ENCODE peak calls at places on chromosomes 1 and 21, in five cellular contexts. One of them, this sample, is unnamed. For H3K79me1, the result is how much of the 10 kb centered on the place peaks cover.

GRCh38 chr1:99546432-99547416 is 99.2 kb upstream of the PALMD start:
- DNase-seq in H1: no peak
- DNase-seq in trophoblast cell: no peak
- DNase-seq in neuronal stem cell: no peak
- DNase-seq in mesenchymal stem cell: peak
- DNase-seq in this sample: no peak

GRCh38 chr1:109112652-109113285 is 1.1 kb upstream of the ELAPOR1 start:
- DNase-seq in neuronal stem cell: peak
- DNase-seq in mesenchymal stem cell: peak
- DNase-seq in H1: peak
- DNase-seq in trophoblast cell: peak
- DNase-seq in this sample: peak

GRCh38 chr1:107344268-107344667 is 203.4 kb downstream of the NTNG1 start:
- DNase-seq in neuronal stem cell: no peak
- DNase-seq in trophoblast cell: no peak
- DNase-seq in H1: no peak
- DNase-seq in mesenchymal stem cell: no peak
- DNase-seq in this sample: no peak

GRCh38 chr1:238404506-238404905 is 513.8 kb upstream of the ZP4 start:
- DNase-seq in trophoblast cell: no peak
- DNase-seq in neuronal stem cell: no peak
- DNase-seq in H1: no peak
- DNase-seq in mesenchymal stem cell: peak
- DNase-seq in this sample: no peak

GRCh38 chr1:218676991-218677390 is 331.9 kb downstream of the TGFB2 start:
- DNase-seq in H1: no peak
- DNase-seq in trophoblast cell: no peak
- DNase-seq in neuronal stem cell: peak
- DNase-seq in mesenchymal stem cell: no peak
- DNase-seq in this sample: no peak

GRCh38 chr1:109361649-109362048 is 36.1 kb downstream of the SORT1 start:
- DNase-seq in neuronal stem cell: no peak
- DNase-seq in mesenchymal stem cell: peak
- DNase-seq in H1: no peak
- DNase-seq in trophoblast cell: no peak
- DNase-seq in this sample: no peak

GRCh38 chr1:48469616-48470500 is 2.1 kb downstream of the SPATA6 start:
- DNase-seq in neuronal stem cell: no peak
- DNase-seq in mesenchymal stem cell: peak
- DNase-seq in H1: no peak
- DNase-seq in trophoblast cell: peak
- DNase-seq in this sample: no peak

GRCh38 chr1:31396633-31397351 is 16.2 kb upstream of the SERINC2 start:
- DNase-seq in neuronal stem cell: no peak
- DNase-seq in mesenchymal stem cell: peak
- DNase-seq in trophoblast cell: no peak
- DNase-seq in H1: no peak
- DNase-seq in this sample: no peak

GRCh38 chr1:75725256-75725655 is 747 bp downstream of the ACADM start:
- DNase-seq in trophoblast cell: no peak
- DNase-seq in H1: no peak
- DNase-seq in mesenchymal stem cell: peak
- DNase-seq in neuronal stem cell: no peak
- DNase-seq in this sample: no peak

GRCh38 chr1:174407705-174408104 is 40.1 kb upstream of the GPR52 start:
- DNase-seq in neuronal stem cell: no peak
- DNase-seq in mesenchymal stem cell: no peak
- DNase-seq in H1: no peak
- DNase-seq in trophoblast cell: no peak
- DNase-seq in this sample: no peak

GRCh38 chr1:161725888-161726630 is 4.7 kb downstream of the FCRLB start:
- DNase-seq in neuronal stem cell: peak
- DNase-seq in H1: peak
- DNase-seq in trophoblast cell: peak
- DNase-seq in mesenchymal stem cell: peak
- DNase-seq in this sample: peak

GRCh38 chr21:17679002-17679600 is 66.4 kb upstream of the BTG3 start:
- DNase-seq in neuronal stem cell: peak
- DNase-seq in H1: no peak
- DNase-seq in mesenchymal stem cell: peak
- DNase-seq in trophoblast cell: no peak
- DNase-seq in this sample: no peak

GRCh38 chr1:224205438-224205840 is 22.4 kb downstream of the DEGS1 start:
- DNase-seq in neuronal stem cell: no peak
- DNase-seq in mesenchymal stem cell: peak
- DNase-seq in H1: no peak
- DNase-seq in trophoblast cell: peak
- DNase-seq in this sample: no peak

GRCh38 chr21:26041441-26042180 is 129.0 kb downstream of the APP start:
- DNase-seq in mesenchymal stem cell: no peak
- DNase-seq in trophoblast cell: no peak
- DNase-seq in neuronal stem cell: no peak
- DNase-seq in H1: no peak
- DNase-seq in this sample: no peak

GRCh38 chr1:179516976-179517705 is 58.6 kb downstream of the NPHS2 start:
- DNase-seq in mesenchymal stem cell: no peak
- DNase-seq in H1: no peak
- DNase-seq in trophoblast cell: no peak
- DNase-seq in neuronal stem cell: no peak
- DNase-seq in this sample: no peak

GRCh38 chr1:94265011-94265422 is 27.6 kb upstream of the ARHGAP29 start:
- DNase-seq in trophoblast cell: no peak
- DNase-seq in mesenchymal stem cell: no peak
- DNase-seq in neuronal stem cell: no peak
- DNase-seq in H1: no peak
- DNase-seq in this sample: no peak

GRCh38 chr1:180231506-180232420 is 1.7 kb downstream of the LHX4 start:
- DNase-seq in neuronal stem cell: no peak
- DNase-seq in trophoblast cell: peak
- DNase-seq in mesenchymal stem cell: peak
- DNase-seq in H1: peak
- DNase-seq in this sample: peak

GRCh38 chr1:207336559-207337467 is 15.3 kb downstream of the CD55 start:
- DNase-seq in neuronal stem cell: no peak
- DNase-seq in mesenchymal stem cell: peak
- DNase-seq in H1: no peak
- DNase-seq in trophoblast cell: peak
- DNase-seq in this sample: no peak

GRCh38 chr21:37873655-37874054 is 42.6 kb downstream of the KCNJ6 start:
- DNase-seq in trophoblast cell: no peak
- DNase-seq in mesenchymal stem cell: no peak
- DNase-seq in neuronal stem cell: no peak
- DNase-seq in H1: no peak
- DNase-seq in this sample: no peak

GRCh38 chr1:64846573-64847430 is 101.9 kb downstream of the RAVER2 start:
- DNase-seq in mesenchymal stem cell: no peak
- DNase-seq in neuronal stem cell: no peak
- DNase-seq in trophoblast cell: no peak
- DNase-seq in H1: no peak
- DNase-seq in this sample: no peak

GRCh38 chr1:58249729-58250586 is 296.6 kb downstream of the OMA1 start:
- DNase-seq in mesenchymal stem cell: peak
- DNase-seq in trophoblast cell: no peak
- DNase-seq in H1: peak
- DNase-seq in neuronal stem cell: peak
- DNase-seq in this sample: peak

GRCh38 chr1:217953922-217954321 is 322.8 kb downstream of the SPATA17 start:
- DNase-seq in neuronal stem cell: no peak
- DNase-seq in trophoblast cell: no peak
- DNase-seq in mesenchymal stem cell: no peak
- DNase-seq in H1: no peak
- DNase-seq in this sample: no peak

GRCh38 chr21:18041012-18041411 is 203.6 kb upstream of the CHODL start:
- DNase-seq in H1: no peak
- DNase-seq in neuronal stem cell: no peak
- DNase-seq in trophoblast cell: no peak
- DNase-seq in mesenchymal stem cell: peak
- DNase-seq in this sample: peak

GRCh38 chr1:74193908-74194307 is 4.1 kb downstream of the LRRIQ3 start:
- DNase-seq in H1: no peak
- DNase-seq in mesenchymal stem cell: peak
- DNase-seq in trophoblast cell: peak
- DNase-seq in neuronal stem cell: no peak
- DNase-seq in this sample: no peak

GRCh38 chr1:181028241-181029014 is 5.4 kb upstream of the MR1 start:
- DNase-seq in neuronal stem cell: no peak
- DNase-seq in mesenchymal stem cell: peak
- DNase-seq in trophoblast cell: no peak
- DNase-seq in H1: no peak
- DNase-seq in this sample: no peak

GRCh38 chr21:18114735-18115134 is 129.9 kb upstream of the CHODL start:
- DNase-seq in trophoblast cell: no peak
- DNase-seq in H1: no peak
- DNase-seq in mesenchymal stem cell: peak
- DNase-seq in neuronal stem cell: no peak
- DNase-seq in this sample: no peak

GRCh38 chr1:178973671-178974091 is 52.0 kb upstream of the FAM20B start:
- DNase-seq in neuronal stem cell: no peak
- DNase-seq in trophoblast cell: no peak
- DNase-seq in H1: no peak
- DNase-seq in mesenchymal stem cell: no peak
- DNase-seq in this sample: no peak

GRCh38 chr1:199811163-199811562 is 216.3 kb upstream of the NR5A2 start:
- DNase-seq in neuronal stem cell: no peak
- DNase-seq in trophoblast cell: no peak
- DNase-seq in H1: no peak
- DNase-seq in mesenchymal stem cell: no peak
- DNase-seq in this sample: no peak

GRCh38 chr1:95084317-95085176 is 11.8 kb upstream of the ALG14 start:
- DNase-seq in trophoblast cell: no peak
- DNase-seq in mesenchymal stem cell: peak
- DNase-seq in neuronal stem cell: no peak
- DNase-seq in H1: peak
- DNase-seq in this sample: peak

GRCh38 chr1:88552226-88552625 is 131.8 kb upstream of the PKN2 start:
- DNase-seq in mesenchymal stem cell: no peak
- DNase-seq in H1: no peak
- DNase-seq in neuronal stem cell: no peak
- DNase-seq in trophoblast cell: no peak
- DNase-seq in this sample: no peak

DNA sequence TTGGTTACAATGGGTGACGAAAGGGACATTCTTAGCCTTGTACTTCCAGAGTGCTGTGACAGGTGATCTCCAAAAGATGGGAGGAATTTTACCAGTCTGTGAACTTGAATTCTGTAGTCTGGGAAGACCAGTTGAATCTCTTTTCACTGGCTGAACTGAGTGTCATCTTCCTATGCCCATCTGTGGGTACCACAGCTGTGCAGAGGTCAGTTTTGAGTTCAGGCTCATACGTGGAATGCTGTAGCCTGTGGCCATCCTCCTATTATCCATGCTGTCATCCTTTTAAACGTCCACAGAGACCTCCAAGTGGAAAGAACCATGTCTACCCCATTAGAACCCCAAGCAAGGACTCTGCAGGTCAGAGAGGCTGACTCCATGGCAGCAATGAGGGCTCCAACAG is 32.1 kb downstream of the TMEM51 start:
- DNase-seq in trophoblast cell: no peak
- DNase-seq in H1: no peak
- DNase-seq in neuronal stem cell: no peak
- DNase-seq in mesenchymal stem cell: no peak
- DNase-seq in this sample: no peak
- H3K79me1 ChIP-seq in trophoblast cell: under half
- H3K79me1 ChIP-seq in H1: under half
- H3K79me1 ChIP-seq in neuronal stem cell: under half
- H3K79me1 ChIP-seq in mesenchymal stem cell: under half
- H3K79me1 ChIP-seq in this sample: under half

DNA sequence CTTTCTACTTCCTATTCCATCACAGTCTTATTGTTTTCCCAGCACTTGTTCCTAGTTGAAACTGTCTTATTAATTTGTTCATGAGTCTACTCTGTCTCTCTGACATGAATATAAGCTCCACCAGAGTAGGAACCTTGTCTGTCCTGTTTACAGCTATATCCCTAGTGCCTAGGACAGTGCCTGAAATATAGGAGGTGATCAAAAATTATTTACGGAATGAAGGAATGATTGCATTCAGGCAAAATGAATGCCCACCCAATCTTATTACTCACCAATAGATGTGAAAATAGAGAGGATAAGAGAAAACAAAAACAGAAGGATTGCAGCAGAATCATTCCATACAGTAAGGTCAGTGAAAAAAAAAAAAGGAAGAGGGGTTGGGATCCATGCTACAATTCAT is 1.1 kb downstream of the TXNDC12 start:
- DNase-seq in neuronal stem cell: no peak
- DNase-seq in trophoblast cell: no peak
- DNase-seq in H1: no peak
- DNase-seq in mesenchymal stem cell: no peak
- DNase-seq in this sample: no peak
- H3K9ac ChIP-seq in neuronal stem cell: no peak
- H3K9ac ChIP-seq in trophoblast cell: no peak
- H3K9ac ChIP-seq in H1: no peak
- H3K9ac ChIP-seq in mesenchymal stem cell: peak
- H3K9ac ChIP-seq in this sample: peak

GRCh38 chr1:205041998-205042910 is 758 bp upstream of the CNTN2 start:
- DNase-seq in neuronal stem cell: no peak
- DNase-seq in mesenchymal stem cell: no peak
- DNase-seq in H1: no peak
- DNase-seq in trophoblast cell: no peak
- DNase-seq in this sample: no peak

GRCh38 chr1:205038132-205038786 is 4.8 kb upstream of the CNTN2 start:
- DNase-seq in mesenchymal stem cell: no peak
- DNase-seq in neuronal stem cell: no peak
- DNase-seq in trophoblast cell: no peak
- DNase-seq in H1: no peak
- DNase-seq in this sample: no peak

GRCh38 chr1:205032512-205032911 is 10.5 kb upstream of the CNTN2 start:
- DNase-seq in trophoblast cell: no peak
- DNase-seq in neuronal stem cell: no peak
- DNase-seq in mesenchymal stem cell: no peak
- DNase-seq in H1: no peak
- DNase-seq in this sample: no peak

GRCh38 chr1:205041121-205041758 is 1.8 kb upstream of the CNTN2 start:
- DNase-seq in H1: no peak
- DNase-seq in trophoblast cell: no peak
- DNase-seq in mesenchymal stem cell: no peak
- DNase-seq in neuronal stem cell: no peak
- DNase-seq in this sample: no peak

DNA sequence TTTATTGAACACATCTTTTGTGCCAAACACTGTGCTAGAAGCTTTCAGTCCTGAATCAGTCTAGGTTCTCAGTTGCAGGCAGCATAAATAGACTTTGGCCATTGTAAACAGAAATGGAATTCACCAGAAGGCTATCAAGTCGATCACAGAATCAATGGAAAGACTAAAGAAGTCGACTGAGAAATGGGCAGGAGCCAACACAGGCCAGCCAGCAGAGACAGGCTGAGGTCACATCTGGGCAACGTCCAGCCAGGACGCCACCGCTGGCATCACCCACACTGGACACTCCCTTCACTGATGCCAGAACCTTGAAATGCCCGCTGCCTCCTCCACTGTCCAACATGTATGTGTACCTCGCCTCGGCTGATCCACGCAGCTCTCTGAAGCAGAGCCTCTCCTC is 5.5 kb upstream of the CNTN2 start:
- DNase-seq in H1: no peak
- DNase-seq in mesenchymal stem cell: no peak
- DNase-seq in neuronal stem cell: no peak
- DNase-seq in trophoblast cell: no peak
- DNase-seq in this sample: no peak
- H2BK12ac ChIP-seq in H1: no peak
- H2BK12ac ChIP-seq in mesenchymal stem cell: no peak
- H2BK12ac ChIP-seq in neuronal stem cell: no peak
- H2BK12ac ChIP-seq in trophoblast cell: no peak
- H2BK12ac ChIP-seq in this sample: no peak

GRCh38 chr1:230145953-230146476 is 79.0 kb downstream of the GALNT2 start:
- DNase-seq in mesenchymal stem cell: no peak
- DNase-seq in H1: no peak
- DNase-seq in trophoblast cell: no peak
- DNase-seq in neuronal stem cell: no peak
- DNase-seq in this sample: no peak
- H3K79me1 ChIP-seq in mesenchymal stem cell: half or more
- H3K79me1 ChIP-seq in H1: under half
- H3K79me1 ChIP-seq in trophoblast cell: under half
- H3K79me1 ChIP-seq in neuronal stem cell: under half
- H3K79me1 ChIP-seq in this sample: under half